ENCODE peak calls at places on chromosomes 11 and 22, in eight cellular contexts. L is T-helper 17 cell; D is aorta; K is CD4-positive, alpha-beta T cell; F is A549; B is right cardiac atrium; M is natural killer cell; Q is stimulated activated naive CD8-positive, alpha-beta T cell treated with anti-CD3 and anti-CD28 coated beads, Interleukin-15, amount 100 ng/mL, for 72 hours. O is an unnamed sample.

GRCh38 chr11:8584096-8584495 is 9.9 kb downstream of the STK33 start:
- ATAC-seq in L (no peak), D (no peak), K (no peak), F (no peak), B (no peak), M (no peak), Q (no peak), O (no peak)

GRCh38 chr11:27469333-27469680 is 3.3 kb downstream of the LGR4 start:
- ATAC-seq in L (no peak), D (no peak), K (no peak), F (no peak), B (no peak), M (no peak), Q (no peak), O (no peak)

GRCh38 chr22:29133603-29134133 is 60.8 kb downstream of the KREMEN1 start:
- ATAC-seq in L (no peak), D (no peak), K (no peak), F (no peak), B (no peak), M (no peak), Q (no peak), O (no peak)

GRCh38 chr11:49995559-49995958 is 13.2 kb upstream of the OR4C12 start:
- ATAC-seq in L (no peak), D (no peak), K (no peak), F (no peak), B (no peak), M (no peak), Q (no peak), O (no peak)

GRCh38 chr11:134393638-134394037 is 18.4 kb downstream of the B3GAT1 start:
- ATAC-seq in L (no peak), D (no peak), K (no peak), F (peak), B (no peak), M (peak), Q (peak), O (no peak)

GRCh38 chr11:11975201-11976092 is 33.0 kb downstream of the DKK3 start:
- ATAC-seq in L (no peak), D (no peak), K (no peak), F (no peak), B (no peak), M (no peak), Q (no peak), O (no peak)

GRCh38 chr22:44526431-44527115 is 28.5 kb upstream of the RTL6 start:
- ATAC-seq in L (no peak), D (no peak), K (no peak), F (no peak), B (peak), M (no peak), Q (no peak), O (no peak)

GRCh38 chr11:64844330-64845124 is at the start of gene CDC42BPG:
- ATAC-seq in L (peak), D (peak), K (peak), F (peak), B (peak), M (peak), Q (peak), O (peak)

GRCh38 chr22:50577697-50577986 is 585 bp downstream of the CPT1B start:
- ATAC-seq in L (no peak), D (no peak), K (no peak), F (no peak), B (no peak), M (no peak), Q (no peak), O (no peak)

GRCh38 chr22:37186228-37186996 is 1.6 kb downstream of the C1QTNF6 start:
- ATAC-seq in L (peak), D (no peak), K (peak), F (peak), B (peak), M (peak), Q (peak), O (no peak)

GRCh38 chr11:57604289-57605010 is 7.0 kb downstream of the SERPING1 start:
- ATAC-seq in L (no peak), D (no peak), K (no peak), F (no peak), B (no peak), M (peak), Q (no peak), O (no peak)

GRCh38 chr22:42745118-42745517 is 24.4 kb upstream of the A4GALT start:
- ATAC-seq in L (no peak), D (no peak), K (no peak), F (peak), B (no peak), M (no peak), Q (no peak), O (no peak)

GRCh38 chr22:36208162-36208765 is 6.7 kb upstream of the APOL4 start:
- ATAC-seq in L (no peak), D (no peak), K (no peak), F (no peak), B (no peak), M (no peak), Q (no peak), O (peak)

GRCh38 chr22:47160781-47161520 is 398.5 kb downstream of the TBC1D22A start:
- ATAC-seq in L (no peak), D (no peak), K (no peak), F (no peak), B (no peak), M (no peak), Q (no peak), O (no peak)

GRCh38 chr11:116813781-116814471 is 9.2 kb downstream of the APOA4 start:
- ATAC-seq in L (no peak), D (peak), K (no peak), F (no peak), B (peak), M (no peak), Q (no peak), O (no peak)

GRCh38 chr22:40436460-40437431 is 66.4 kb downstream of the SGSM3 start:
- ATAC-seq in L (peak), D (peak), K (peak), F (peak), B (peak), M (peak), Q (peak), O (peak)

GRCh38 chr22:45504703-45505341 is 2.1 kb downstream of the FBLN1 start:
- ATAC-seq in L (no peak), D (peak), K (no peak), F (no peak), B (peak), M (no peak), Q (peak), O (no peak)

GRCh38 chr11:128473631-128474030 is 113.7 kb downstream of the ETS1 start:
- ATAC-seq in L (peak), D (no peak), K (no peak), F (no peak), B (no peak), M (no peak), Q (no peak), O (peak)

GRCh38 chr11:47412152-47412746 is 3.9 kb downstream of the SLC39A13 start:
- ATAC-seq in L (no peak), D (no peak), K (no peak), F (no peak), B (no peak), M (no peak), Q (no peak), O (no peak)

GRCh38 chr22:46854125-46854870 is 91.8 kb downstream of the TBC1D22A start:
- ATAC-seq in L (no peak), D (peak), K (no peak), F (no peak), B (peak), M (no peak), Q (no peak), O (peak)

GRCh38 chr11:36024716-36025115 is 80.9 kb downstream of the LDLRAD3 start:
- ATAC-seq in L (no peak), D (no peak), K (no peak), F (no peak), B (no peak), M (no peak), Q (no peak), O (no peak)

GRCh38 chr11:78420796-78421209 is 3.2 kb upstream of the GAB2 start:
- ATAC-seq in L (no peak), D (no peak), K (no peak), F (no peak), B (no peak), M (no peak), Q (peak), O (no peak)

GRCh38 chr22:29156507-29156906 is 49.2 kb upstream of the EMID1 start:
- ATAC-seq in L (no peak), D (no peak), K (no peak), F (no peak), B (no peak), M (no peak), Q (peak), O (no peak)

GRCh38 chr11:99638073-99638553 is 617.4 kb downstream of the CNTN5 start:
- ATAC-seq in L (no peak), D (no peak), K (no peak), F (no peak), B (no peak), M (no peak), Q (no peak), O (no peak)

GRCh38 chr11:70603756-70604211 is 205.5 kb downstream of the CTTN start:
- ATAC-seq in L (no peak), D (no peak), K (no peak), F (no peak), B (no peak), M (no peak), Q (no peak), O (no peak)

GRCh38 chr11:134040386-134041297 is 28.2 kb upstream of the JAM3 start:
- ATAC-seq in L (no peak), D (no peak), K (no peak), F (no peak), B (no peak), M (no peak), Q (no peak), O (no peak)

GRCh38 chr11:90737328-90738050 is 514.6 kb upstream of the CHORDC1 start:
- ATAC-seq in L (no peak), D (no peak), K (no peak), F (no peak), B (no peak), M (no peak), Q (no peak), O (no peak)

GRCh38 chr11:102794382-102794781 is 3.6 kb downstream of the MMP1 start:
- ATAC-seq in L (no peak), D (no peak), K (no peak), F (peak), B (no peak), M (no peak), Q (peak), O (no peak)

GRCh38 chr11:70410276-70410675 is 11.9 kb downstream of the CTTN start:
- ATAC-seq in L (no peak), D (no peak), K (no peak), F (no peak), B (peak), M (no peak), Q (no peak), O (no peak)

O was measured in gastroesophageal sphincter.